ENCODE peak calls at places on chromosomes 2 and 18, in four cellular contexts. N, K, M and V are unnamed samples.

GRCh38 chr2:158967731-158968395 is 577 bp upstream of the TANC1 start:
- DNase-seq in N (peak; percentile 76), K (peak; percentile 32), M (peak; percentile 80), V (peak; percentile 62)

GRCh38 chr2:11618708-11619062 is 51.3 kb downstream of the NTSR2 start:
- DNase-seq in M (no peak), K (no peak), N (no peak), V (no peak)

GRCh38 chr18:48724939-48725338 is 186.1 kb downstream of the CTIF start:
- DNase-seq in N (no peak), K (no peak), M (no peak), V (no peak)

GRCh38 chr18:24763765-24764548 is 303.5 kb downstream of the HRH4 start:
- DNase-seq in K (peak; percentile 25), M (peak; percentile 95), N (peak; percentile 64), V (no peak)

GRCh38 chr2:164840930-164841718 is 499 bp downstream of the COBLL1 start:
- DNase-seq in K (peak; percentile 77), M (peak; percentile 77), N (peak; percentile 85), V (peak; percentile 80)

GRCh38 chr2:64675860-64676259 is 22.1 kb upstream of the SERTAD2 start:
- DNase-seq in K (no peak), N (no peak), M (peak; percentile 71), V (no peak)

GRCh38 chr2:144830543-144830942 is 310.6 kb upstream of the ZEB2 start:
- DNase-seq in M (peak; percentile 32), N (no peak), K (no peak), V (no peak)

GRCh38 chr2:44291281-44292248 is 16.3 kb downstream of the SLC3A1 start:
- DNase-seq in M (peak; percentile 86), N (no peak), K (peak; percentile 18), V (no peak)

GRCh38 chr2:63050916-63051794 is 525 bp downstream of the OTX1 start:
- DNase-seq in K (peak; percentile 10), M (peak; percentile 30), N (peak; percentile 66), V (peak; percentile 51)

GRCh38 chr2:26580751-26581150 is 60.4 kb downstream of the CIB4 start:
- DNase-seq in N (peak; percentile 14), K (no peak), M (no peak), V (no peak)

GRCh38 chr18:77993188-77993981 is 743.7 kb downstream of the GALR1 start:
- DNase-seq in M (no peak), N (no peak), K (no peak), V (no peak)

GRCh38 chr2:163734911-163735691 is 707 bp downstream of the FIGN start:
- DNase-seq in N (no peak), M (peak; percentile 55), K (no peak), V (no peak)
- H3K27me3 ChIP-seq in N (no peaks in the 10 kb centered on the region), M (no peaks in the 10 kb centered on the region), K (no peaks in the 10 kb centered on the region), V (no peaks in the 10 kb centered on the region)

GRCh38 chr18:61336766-61337165 is 3.5 kb downstream of the CDH20 start:
- DNase-seq in N (no peak), K (no peak), M (no peak), V (no peak)
- H3K27me3 ChIP-seq in N (peaks cover 45% of the 10 kb centered on the region), K (peaks cover 24% of the 10 kb centered on the region), M (peaks cover 6% of the 10 kb centered on the region), V (no peaks in the 10 kb centered on the region)

GRCh38 chr2:120736955-120737801 is 1.5 kb downstream of the GLI2 start:
- DNase-seq in N (peak; percentile 84), K (peak; percentile 65), M (peak; percentile 90), V (peak; percentile 77)

GRCh38 chr2:120738786-120739771 is 3.4 kb downstream of the GLI2 start:
- DNase-seq in N (no peak), K (no peak), M (no peak), V (no peak)

GRCh38 chr2:120736202-120736954 is 710 bp downstream of the GLI2 start:
- DNase-seq in M (peak; percentile 70), N (no peak), K (no peak), V (peak; percentile 81)

GRCh38 chr2:120735750-120736170 is at the start of gene GLI2:
- DNase-seq in K (peak; percentile 74), N (peak; percentile 89), M (peak; percentile 96), V (peak; percentile 81)

DNA sequence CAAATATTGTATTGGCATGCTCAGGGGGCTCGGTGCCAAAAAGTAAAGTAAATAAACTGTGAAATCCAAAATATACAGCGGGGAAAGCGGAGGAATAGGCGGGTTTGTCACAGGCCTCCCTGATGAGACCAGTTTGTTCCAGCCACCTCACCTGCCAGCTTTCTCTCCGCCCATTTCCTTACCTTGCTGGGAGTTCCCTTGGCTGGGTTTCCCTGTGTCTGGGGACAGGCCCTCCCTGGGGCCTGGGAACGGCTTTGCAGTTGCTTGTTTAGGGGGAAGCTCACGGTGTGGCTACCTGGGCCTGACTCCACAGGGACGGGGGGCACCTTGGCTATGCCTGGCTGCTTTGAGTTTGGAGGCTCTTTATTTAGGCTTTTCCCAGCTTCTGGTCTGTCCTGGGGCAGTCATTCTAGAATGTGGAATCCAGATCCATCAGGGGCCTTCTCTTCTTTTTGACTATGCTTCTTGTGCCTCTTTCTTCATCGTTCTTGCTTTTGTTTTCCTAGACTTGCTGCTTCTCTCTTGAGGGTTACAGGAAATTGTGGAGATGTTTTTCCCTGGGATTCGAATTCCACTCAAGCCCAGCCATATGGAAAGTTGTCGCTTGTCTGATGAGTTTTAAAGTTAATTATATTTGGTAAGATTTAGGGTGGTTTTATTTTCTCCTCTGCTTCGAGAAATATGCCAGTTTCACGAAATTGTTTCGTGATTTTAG is 2.3 kb downstream of the GLI2 start:
- DNase-seq in N (no peak), M (no peak), K (no peak), V (peak; percentile 27)
- H3K27me3 ChIP-seq in N (peaks cover 29% of the 10 kb centered on the region), M (no peaks in the 10 kb centered on the region), K (peaks cover 89% of the 10 kb centered on the region), V (no peaks in the 10 kb centered on the region)

DNA sequence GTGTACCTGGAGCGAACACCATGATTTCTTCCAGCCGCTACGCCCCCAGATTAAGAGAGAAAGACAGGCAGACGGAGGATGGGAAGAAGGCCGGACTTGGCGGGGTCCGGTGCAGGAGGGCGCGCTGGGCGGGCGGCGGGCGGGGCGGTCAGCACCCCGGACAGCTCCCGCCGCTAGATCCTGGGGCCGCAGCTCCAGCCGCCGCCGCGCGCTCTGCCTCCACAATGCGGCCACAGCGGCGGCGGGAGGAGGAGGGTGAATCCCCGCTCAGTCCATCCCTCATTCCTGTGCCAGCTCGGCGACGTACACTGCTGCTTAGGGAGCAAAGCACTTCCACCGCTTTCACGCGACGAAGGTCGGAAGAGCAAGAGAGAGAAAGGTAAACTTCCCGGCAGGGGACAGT is at the start of gene AKAIN1:
- DNase-seq in N (no peak), K (peak; percentile 26), M (peak; percentile 65), V (no peak)
- H3K27me3 ChIP-seq in N (peaks cover 66% of the 10 kb centered on the region), K (peaks cover 61% of the 10 kb centered on the region), M (peaks cover 7% of the 10 kb centered on the region), V (peaks cover 6% of the 10 kb centered on the region)

DNA sequence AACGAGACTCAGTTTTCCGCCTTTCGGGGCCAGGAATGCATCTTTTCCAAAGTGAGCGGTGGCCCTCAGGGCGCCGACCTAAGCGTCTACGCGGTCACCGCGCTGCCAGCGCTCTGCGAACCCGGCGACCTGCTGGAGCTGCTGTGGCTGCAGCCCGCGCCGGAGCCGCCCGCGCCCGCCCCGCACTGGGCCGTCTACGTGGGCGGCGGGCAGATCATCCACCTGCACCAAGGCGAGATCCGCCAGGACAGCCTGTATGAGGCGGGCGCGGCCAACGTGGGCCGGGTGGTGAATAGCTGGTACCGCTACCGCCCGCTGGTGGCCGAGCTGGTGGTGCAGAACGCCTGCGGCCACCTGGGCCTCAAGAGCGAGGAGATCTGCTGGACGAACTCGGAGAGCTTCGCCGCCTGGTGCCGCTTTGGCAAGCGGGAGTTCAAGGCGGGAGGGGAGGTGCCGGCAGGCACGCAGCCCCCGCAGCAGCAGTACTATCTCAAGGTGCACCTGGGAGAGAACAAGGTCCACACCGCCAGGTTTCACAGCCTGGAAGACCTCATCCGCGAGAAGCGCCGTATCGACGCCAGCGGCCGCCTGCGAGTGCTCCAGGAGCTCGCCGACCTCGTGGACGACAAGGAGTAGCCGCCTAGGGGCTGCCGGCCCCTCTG is 1.8 kb downstream of the LRATD1 start:
- DNase-seq in M (peak; percentile 92), K (peak; percentile 76), N (peak; percentile 89), V (peak; percentile 90)
- H3K27me3 ChIP-seq in M (peaks cover 28% of the 10 kb centered on the region), K (peaks cover 62% of the 10 kb centered on the region), N (peaks cover 11% of the 10 kb centered on the region), V (no peaks in the 10 kb centered on the region)

GRCh38 chr2:568639-568963 is 108.6 kb downstream of the TMEM18 start:
- DNase-seq in M (no peak), K (no peak), N (no peak), V (no peak)
- H3K27me3 ChIP-seq in M (no peaks in the 10 kb centered on the region), K (peaks cover 13% of the 10 kb centered on the region), N (peaks cover 5% of the 10 kb centered on the region), V (no peaks in the 10 kb centered on the region)

GRCh38 chr2:13822365-13822764 is 810.2 kb upstream of the LRATD1 start:
- DNase-seq in K (no peak), N (no peak), M (no peak), V (no peak)
- H3K27me3 ChIP-seq in K (no peaks in the 10 kb centered on the region), N (no peaks in the 10 kb centered on the region), M (no peaks in the 10 kb centered on the region), V (no peaks in the 10 kb centered on the region)